ENCODE peak calls at places on chromosomes 7 and 10, in seven cellular contexts. One of them, this sample, is unnamed.

GRCh38 chr7:40329601-40330153 is 194.9 kb downstream of the SUGCT start:
- DNase-seq in astrocyte: peak
- DNase-seq in astrocyte of the spinal cord: peak
- DNase-seq in neural progenitor cell: peak
- DNase-seq in GM20000: peak
- DNase-seq in H9: no peak
- DNase-seq in PC-9: peak
- DNase-seq in this sample: peak

GRCh38 chr7:12493407-12493806 is 77.1 kb upstream of the SCIN start:
- DNase-seq in H9: no peak
- DNase-seq in PC-9: no peak
- DNase-seq in GM20000: no peak
- DNase-seq in astrocyte of the spinal cord: peak
- DNase-seq in astrocyte: peak
- DNase-seq in neural progenitor cell: no peak
- DNase-seq in this sample: no peak

GRCh38 chr10:108307250-108307924 is 1142.9 kb upstream of the SORCS1 start:
- DNase-seq in neural progenitor cell: no peak
- DNase-seq in H9: no peak
- DNase-seq in astrocyte of the spinal cord: no peak
- DNase-seq in astrocyte: no peak
- DNase-seq in GM20000: no peak
- DNase-seq in PC-9: no peak
- DNase-seq in this sample: no peak

GRCh38 chr10:9786101-9786500 is 1231.6 kb upstream of the CELF2 start:
- DNase-seq in astrocyte of the spinal cord: peak
- DNase-seq in neural progenitor cell: no peak
- DNase-seq in H9: no peak
- DNase-seq in PC-9: no peak
- DNase-seq in astrocyte: peak
- DNase-seq in GM20000: no peak
- DNase-seq in this sample: no peak

GRCh38 chr7:27116962-27117686 is 13.4 kb downstream of the HOXA4 start:
- DNase-seq in GM20000: no peak
- DNase-seq in neural progenitor cell: no peak
- DNase-seq in astrocyte of the spinal cord: no peak
- DNase-seq in PC-9: no peak
- DNase-seq in astrocyte: peak
- DNase-seq in H9: no peak
- DNase-seq in this sample: no peak

GRCh38 chr10:88104213-88104612 is 240.8 kb downstream of the PTEN start:
- DNase-seq in neural progenitor cell: no peak
- DNase-seq in PC-9: no peak
- DNase-seq in H9: no peak
- DNase-seq in astrocyte of the spinal cord: no peak
- DNase-seq in GM20000: no peak
- DNase-seq in astrocyte: no peak
- DNase-seq in this sample: no peak

GRCh38 chr7:38273286-38273995 is at the start of gene TARP:
- DNase-seq in H9: no peak
- DNase-seq in astrocyte: no peak
- DNase-seq in PC-9: no peak
- DNase-seq in neural progenitor cell: no peak
- DNase-seq in astrocyte of the spinal cord: no peak
- DNase-seq in GM20000: no peak
- DNase-seq in this sample: no peak

GRCh38 chr10:60905580-60905979 is 38.4 kb downstream of the RHOBTB1 start:
- DNase-seq in neural progenitor cell: no peak
- DNase-seq in astrocyte: peak
- DNase-seq in GM20000: no peak
- DNase-seq in astrocyte of the spinal cord: peak
- DNase-seq in PC-9: no peak
- DNase-seq in H9: no peak
- DNase-seq in this sample: no peak

GRCh38 chr7:90269163-90269562 is 24.2 kb downstream of the CFAP69 start:
- DNase-seq in astrocyte: no peak
- DNase-seq in PC-9: no peak
- DNase-seq in GM20000: no peak
- DNase-seq in astrocyte of the spinal cord: no peak
- DNase-seq in neural progenitor cell: no peak
- DNase-seq in H9: no peak
- DNase-seq in this sample: no peak

GRCh38 chr10:7797582-7797981 is 9.6 kb downstream of the ATP5F1C start:
- DNase-seq in astrocyte: peak
- DNase-seq in GM20000: no peak
- DNase-seq in H9: no peak
- DNase-seq in astrocyte of the spinal cord: peak
- DNase-seq in neural progenitor cell: no peak
- DNase-seq in PC-9: peak
- DNase-seq in this sample: no peak

GRCh38 chr7:92560602-92561001 is 29.6 kb downstream of the FAM133B start:
- DNase-seq in astrocyte: no peak
- DNase-seq in H9: no peak
- DNase-seq in neural progenitor cell: no peak
- DNase-seq in GM20000: no peak
- DNase-seq in astrocyte of the spinal cord: no peak
- DNase-seq in PC-9: no peak
- DNase-seq in this sample: no peak

GRCh38 chr7:25804154-25804553 is 347.8 kb upstream of the NFE2L3 start:
- DNase-seq in astrocyte of the spinal cord: no peak
- DNase-seq in neural progenitor cell: no peak
- DNase-seq in PC-9: no peak
- DNase-seq in H9: no peak
- DNase-seq in astrocyte: no peak
- DNase-seq in GM20000: no peak
- DNase-seq in this sample: no peak

GRCh38 chr7:107044347-107045194 is at the start of gene PRKAR2B:
- DNase-seq in neural progenitor cell: peak
- DNase-seq in H9: peak
- DNase-seq in PC-9: peak
- DNase-seq in astrocyte: peak
- DNase-seq in astrocyte of the spinal cord: peak
- DNase-seq in GM20000: peak
- DNase-seq in this sample: peak

GRCh38 chr10:63630928-63631685 is 109.9 kb downstream of the REEP3 start:
- DNase-seq in neural progenitor cell: no peak
- DNase-seq in PC-9: no peak
- DNase-seq in astrocyte of the spinal cord: peak
- DNase-seq in GM20000: no peak
- DNase-seq in H9: no peak
- DNase-seq in astrocyte: peak
- DNase-seq in this sample: no peak

GRCh38 chr7:112063974-112064373 is 142.2 kb downstream of the DOCK4 start:
- DNase-seq in H9: no peak
- DNase-seq in GM20000: no peak
- DNase-seq in astrocyte of the spinal cord: no peak
- DNase-seq in neural progenitor cell: no peak
- DNase-seq in PC-9: no peak
- DNase-seq in astrocyte: no peak
- DNase-seq in this sample: no peak

GRCh38 chr7:128453836-128454804 is 1.6 kb upstream of the HILPDA start:
- DNase-seq in astrocyte of the spinal cord: peak
- DNase-seq in H9: peak
- DNase-seq in neural progenitor cell: peak
- DNase-seq in GM20000: no peak
- DNase-seq in astrocyte: peak
- DNase-seq in PC-9: no peak
- DNase-seq in this sample: no peak

GRCh38 chr7:128452552-128452951 is 3.1 kb upstream of the HILPDA start:
- DNase-seq in neural progenitor cell: no peak
- DNase-seq in PC-9: no peak
- DNase-seq in astrocyte: no peak
- DNase-seq in GM20000: no peak
- DNase-seq in H9: no peak
- DNase-seq in astrocyte of the spinal cord: no peak
- DNase-seq in this sample: no peak

GRCh38 chr7:128454808-128455555 is 696 bp upstream of the HILPDA start:
- DNase-seq in H9: no peak
- DNase-seq in neural progenitor cell: peak
- DNase-seq in astrocyte: peak
- DNase-seq in GM20000: no peak
- DNase-seq in astrocyte of the spinal cord: no peak
- DNase-seq in PC-9: no peak
- DNase-seq in this sample: no peak

GRCh38 chr7:128458956-128459355 is 3.3 kb downstream of the HILPDA start:
- DNase-seq in PC-9: no peak
- DNase-seq in astrocyte of the spinal cord: no peak
- DNase-seq in astrocyte: no peak
- DNase-seq in H9: no peak
- DNase-seq in GM20000: peak
- DNase-seq in neural progenitor cell: no peak
- DNase-seq in this sample: no peak

DNA sequence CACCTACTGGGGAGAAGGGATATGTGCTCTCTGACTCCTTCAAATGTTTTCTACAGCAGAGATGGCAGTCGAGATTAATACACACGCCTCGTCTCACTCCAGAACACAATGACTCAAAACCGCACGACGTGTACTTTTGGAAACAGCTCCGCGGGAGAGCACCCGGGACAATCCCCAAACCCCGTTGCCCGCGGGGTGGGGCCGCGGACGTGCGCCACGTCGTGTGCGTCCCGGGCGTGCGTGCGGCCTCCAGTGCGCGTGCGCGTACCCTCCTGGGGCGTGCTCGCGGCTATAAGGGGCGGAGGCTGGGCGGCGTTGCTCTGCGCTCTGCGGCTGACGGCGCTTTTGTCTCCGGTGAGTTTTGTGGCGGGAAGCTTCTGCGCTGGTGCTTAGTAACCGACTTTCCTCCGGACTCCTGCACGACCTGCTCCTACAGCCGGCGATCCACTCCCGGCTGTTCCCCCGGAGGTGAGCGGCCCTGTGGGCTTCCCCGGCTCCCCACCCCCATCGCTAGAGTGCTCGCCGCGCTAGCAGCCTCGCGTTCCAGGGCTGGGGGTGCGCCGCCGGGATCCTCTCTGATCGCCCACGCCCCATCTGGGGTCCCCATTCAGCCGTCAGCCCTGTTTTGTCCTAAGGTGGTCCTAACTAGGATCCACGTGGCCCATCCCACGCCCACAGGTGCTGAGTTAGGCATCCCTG is at the start of gene HILPDA:
- DNase-seq in H9: peak
- DNase-seq in PC-9: peak
- DNase-seq in astrocyte: peak
- DNase-seq in GM20000: peak
- DNase-seq in astrocyte of the spinal cord: peak
- DNase-seq in neural progenitor cell: peak
- DNase-seq in this sample: peak
- TF ChIP-seq CTCF in H9: no peak
- TF ChIP-seq CTCF in PC-9: no peak
- TF ChIP-seq CTCF in astrocyte: no peak
- TF ChIP-seq CTCF in GM20000: no peak
- TF ChIP-seq CTCF in astrocyte of the spinal cord: no peak
- TF ChIP-seq CTCF in neural progenitor cell: no peak
- TF ChIP-seq CTCF in this sample: no peak

GRCh38 chr7:136179829-136180721 is 202.9 kb upstream of the MTPN start:
- DNase-seq in GM20000: no peak
- DNase-seq in neural progenitor cell: peak
- DNase-seq in H9: no peak
- DNase-seq in astrocyte: no peak
- DNase-seq in PC-9: no peak
- DNase-seq in astrocyte of the spinal cord: no peak
- DNase-seq in this sample: no peak

GRCh38 chr7:136180984-136181383 is 203.8 kb upstream of the MTPN start:
- DNase-seq in PC-9: no peak
- DNase-seq in GM20000: no peak
- DNase-seq in astrocyte: no peak
- DNase-seq in astrocyte of the spinal cord: no peak
- DNase-seq in H9: no peak
- DNase-seq in neural progenitor cell: no peak
- DNase-seq in this sample: no peak

GRCh38 chr7:136179154-136179553 is 202.0 kb upstream of the MTPN start:
- DNase-seq in astrocyte of the spinal cord: no peak
- DNase-seq in astrocyte: no peak
- DNase-seq in neural progenitor cell: no peak
- DNase-seq in GM20000: no peak
- DNase-seq in PC-9: no peak
- DNase-seq in H9: no peak
- DNase-seq in this sample: no peak

GRCh38 chr7:136184719-136185118 is 207.6 kb upstream of the MTPN start:
- DNase-seq in neural progenitor cell: no peak
- DNase-seq in astrocyte of the spinal cord: no peak
- DNase-seq in GM20000: no peak
- DNase-seq in PC-9: no peak
- DNase-seq in H9: no peak
- DNase-seq in astrocyte: no peak
- DNase-seq in this sample: no peak

DNA sequence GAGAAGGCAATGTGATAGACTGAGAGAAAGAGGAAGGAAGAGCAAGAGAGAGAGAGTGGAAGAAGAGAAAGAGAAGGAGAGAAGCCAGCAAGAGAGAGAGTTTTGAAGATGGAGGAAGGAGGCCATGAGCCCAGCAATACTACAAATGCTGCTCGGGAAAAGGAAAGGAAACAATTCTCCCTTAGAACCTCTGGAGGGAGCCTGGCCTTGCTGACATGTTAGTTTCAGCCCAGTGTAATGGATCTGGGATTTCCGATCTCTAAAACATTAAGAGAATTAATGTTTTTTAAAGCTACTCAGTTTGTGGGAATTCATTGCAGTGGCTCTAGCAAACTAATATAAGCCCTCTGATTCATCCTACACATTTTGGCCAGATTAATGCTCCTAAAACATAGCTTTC is 206.8 kb upstream of the MTPN start:
- DNase-seq in astrocyte of the spinal cord: peak
- DNase-seq in astrocyte: peak
- DNase-seq in GM20000: no peak
- DNase-seq in neural progenitor cell: peak
- DNase-seq in H9: no peak
- DNase-seq in PC-9: no peak
- DNase-seq in this sample: no peak
- TF ChIP-seq CTCF in astrocyte of the spinal cord: peak
- TF ChIP-seq CTCF in astrocyte: no peak
- TF ChIP-seq CTCF in GM20000: no peak
- TF ChIP-seq CTCF in neural progenitor cell: peak
- TF ChIP-seq CTCF in H9: peak
- TF ChIP-seq CTCF in PC-9: no peak
- TF ChIP-seq CTCF in this sample: no peak

GRCh38 chr7:44221231-44221791 is 20.5 kb downstream of the YKT6 start:
- DNase-seq in neural progenitor cell: no peak
- DNase-seq in H9: no peak
- DNase-seq in PC-9: no peak
- DNase-seq in astrocyte of the spinal cord: no peak
- DNase-seq in astrocyte: no peak
- DNase-seq in GM20000: no peak
- DNase-seq in this sample: no peak
- TF ChIP-seq CTCF in neural progenitor cell: no peak
- TF ChIP-seq CTCF in H9: no peak
- TF ChIP-seq CTCF in PC-9: no peak
- TF ChIP-seq CTCF in astrocyte of the spinal cord: no peak
- TF ChIP-seq CTCF in astrocyte: no peak
- TF ChIP-seq CTCF in GM20000: no peak
- TF ChIP-seq CTCF in this sample: no peak

DNA sequence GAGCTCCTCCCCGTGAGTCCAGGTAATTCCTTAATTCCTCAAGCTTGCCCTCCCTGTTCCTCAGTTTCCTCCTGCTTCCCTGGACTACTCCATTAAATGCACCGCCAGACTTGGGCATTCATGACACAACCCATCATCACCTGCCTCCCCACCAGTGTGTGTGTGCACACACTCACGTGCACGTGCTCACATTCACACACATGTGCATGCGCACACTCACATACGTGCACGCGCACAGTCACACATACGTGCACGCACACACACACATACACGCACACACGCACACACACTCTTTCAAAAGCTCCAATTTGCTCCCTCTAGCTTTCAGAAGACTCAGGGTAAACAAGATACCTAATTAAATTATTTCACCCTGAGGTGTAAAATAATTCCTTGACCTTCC is 216.7 kb downstream of the FAM107B start:
- DNase-seq in astrocyte: no peak
- DNase-seq in PC-9: no peak
- DNase-seq in neural progenitor cell: no peak
- DNase-seq in astrocyte of the spinal cord: no peak
- DNase-seq in H9: no peak
- DNase-seq in GM20000: no peak
- DNase-seq in this sample: no peak
- TF ChIP-seq CTCF in astrocyte: no peak
- TF ChIP-seq CTCF in PC-9: no peak
- TF ChIP-seq CTCF in neural progenitor cell: no peak
- TF ChIP-seq CTCF in astrocyte of the spinal cord: no peak
- TF ChIP-seq CTCF in H9: no peak
- TF ChIP-seq CTCF in GM20000: no peak
- TF ChIP-seq CTCF in this sample: no peak

This sample was measured in GM13977.